ENCODE peak calls at places on chromosome 18, in six cellular contexts. One of them, this sample, is unnamed.

GRCh38 chr18:49588971-49589370 is 27.1 kb downstream of the LIPG start:
- DNase-seq in K562: no peak
- DNase-seq in HepG2: no peak
- DNase-seq in A549: no peak
- DNase-seq in endothelial cell of umbilical vein: no peak
- DNase-seq in GM12878: no peak
- DNase-seq in this sample: no peak

GRCh38 chr18:48589797-48590519 is 51.1 kb downstream of the CTIF start:
- DNase-seq in K562: no peak
- DNase-seq in HepG2: no peak
- DNase-seq in A549: no peak
- DNase-seq in endothelial cell of umbilical vein: no peak
- DNase-seq in GM12878: no peak
- DNase-seq in this sample: no peak

GRCh38 chr18:37985126-37985525 is 419.5 kb upstream of the CELF4 start:
- DNase-seq in K562: no peak
- DNase-seq in HepG2: no peak
- DNase-seq in A549: no peak
- DNase-seq in endothelial cell of umbilical vein: no peak
- DNase-seq in GM12878: no peak
- DNase-seq in this sample: no peak

GRCh38 chr18:295756-296155 is 27.9 kb upstream of the THOC1 start:
- DNase-seq in K562: no peak
- DNase-seq in HepG2: no peak
- DNase-seq in A549: no peak
- DNase-seq in endothelial cell of umbilical vein: peak
- DNase-seq in GM12878: no peak
- DNase-seq in this sample: no peak

GRCh38 chr18:41703744-41704530 is 251.1 kb upstream of the PIK3C3 start:
- DNase-seq in K562: no peak
- DNase-seq in HepG2: no peak
- DNase-seq in A549: no peak
- DNase-seq in endothelial cell of umbilical vein: peak
- DNase-seq in GM12878: no peak
- DNase-seq in this sample: no peak

GRCh38 chr18:23283933-23284430 is 148.7 kb downstream of the CABLES1 start:
- DNase-seq in K562: no peak
- DNase-seq in HepG2: peak
- DNase-seq in A549: peak
- DNase-seq in endothelial cell of umbilical vein: peak
- DNase-seq in GM12878: peak
- DNase-seq in this sample: peak

GRCh38 chr18:77366725-77367641 is 117.3 kb downstream of the GALR1 start:
- DNase-seq in K562: no peak
- DNase-seq in HepG2: peak
- DNase-seq in A549: peak
- DNase-seq in endothelial cell of umbilical vein: no peak
- DNase-seq in GM12878: no peak
- DNase-seq in this sample: peak

GRCh38 chr18:28771849-28772248 is 594.9 kb upstream of the CDH2 start:
- DNase-seq in K562: no peak
- DNase-seq in HepG2: no peak
- DNase-seq in A549: no peak
- DNase-seq in endothelial cell of umbilical vein: no peak
- DNase-seq in GM12878: no peak
- DNase-seq in this sample: no peak

GRCh38 chr18:76518543-76519155 is 23.6 kb upstream of the ZNF516 start:
- DNase-seq in K562: no peak
- DNase-seq in HepG2: no peak
- DNase-seq in A549: no peak
- DNase-seq in endothelial cell of umbilical vein: peak
- DNase-seq in GM12878: no peak
- DNase-seq in this sample: peak

GRCh38 chr18:54149078-54149697 is 75.3 kb downstream of the MBD2 start:
- DNase-seq in K562: peak
- DNase-seq in HepG2: peak
- DNase-seq in A549: peak
- DNase-seq in endothelial cell of umbilical vein: peak
- DNase-seq in GM12878: peak
- DNase-seq in this sample: peak

GRCh38 chr18:54647176-54647575 is 56.1 kb downstream of the DYNAP start:
- DNase-seq in K562: peak
- DNase-seq in HepG2: peak
- DNase-seq in A549: no peak
- DNase-seq in endothelial cell of umbilical vein: peak
- DNase-seq in GM12878: no peak
- DNase-seq in this sample: peak

GRCh38 chr18:44180683-44181082 is 500.0 kb upstream of the SETBP1 start:
- DNase-seq in K562: no peak
- DNase-seq in HepG2: no peak
- DNase-seq in A549: no peak
- DNase-seq in endothelial cell of umbilical vein: no peak
- DNase-seq in GM12878: no peak
- DNase-seq in this sample: no peak

GRCh38 chr18:41940506-41941215 is 14.4 kb upstream of the PIK3C3 start:
- DNase-seq in K562: no peak
- DNase-seq in HepG2: no peak
- DNase-seq in A549: no peak
- DNase-seq in endothelial cell of umbilical vein: no peak
- DNase-seq in GM12878: no peak
- DNase-seq in this sample: no peak

GRCh38 chr18:79494936-79495335 is 99.2 kb downstream of the NFATC1 start:
- DNase-seq in K562: no peak
- DNase-seq in HepG2: no peak
- DNase-seq in A549: no peak
- DNase-seq in endothelial cell of umbilical vein: no peak
- DNase-seq in GM12878: no peak
- DNase-seq in this sample: no peak

DNA sequence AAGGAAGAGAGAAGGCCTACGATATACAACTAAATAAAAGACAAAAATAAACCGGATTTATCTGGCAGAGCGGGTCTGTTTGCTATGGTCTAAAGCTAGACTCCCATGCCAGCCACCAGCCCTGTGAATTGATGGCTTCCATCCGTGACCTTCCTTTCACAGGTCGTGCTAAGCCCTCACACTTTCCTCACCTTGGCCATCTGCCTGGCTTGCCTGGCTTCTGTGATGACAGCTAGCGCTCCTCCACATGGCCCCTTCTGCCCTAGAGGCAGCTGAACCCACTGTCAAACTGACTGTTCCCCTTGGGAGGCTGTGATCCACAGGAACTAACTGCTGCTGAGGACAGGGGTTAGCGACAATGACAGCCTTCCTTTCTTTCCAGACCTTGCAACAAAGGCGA is 32.5 kb downstream of the GAREM1 start:
- DNase-seq in K562: no peak
- DNase-seq in HepG2: no peak
- DNase-seq in A549: no peak
- DNase-seq in endothelial cell of umbilical vein: no peak
- DNase-seq in GM12878: no peak
- DNase-seq in this sample: no peak
- TF ChIP-seq MYC in K562: no peak
- TF ChIP-seq MYC in HepG2: no peak
- TF ChIP-seq MYC in A549: no peak
- TF ChIP-seq MYC in endothelial cell of umbilical vein: no peak
- TF ChIP-seq MYC in GM12878: no peak
- TF ChIP-seq MYC in this sample: no peak

GRCh38 chr18:74113711-74114110 is 33.9 kb downstream of the FBXO15 start:
- DNase-seq in K562: no peak
- DNase-seq in HepG2: no peak
- DNase-seq in A549: no peak
- DNase-seq in endothelial cell of umbilical vein: no peak
- DNase-seq in GM12878: no peak
- DNase-seq in this sample: no peak

GRCh38 chr18:74110983-74111382 is 36.7 kb downstream of the FBXO15 start:
- DNase-seq in K562: no peak
- DNase-seq in HepG2: no peak
- DNase-seq in A549: no peak
- DNase-seq in endothelial cell of umbilical vein: no peak
- DNase-seq in GM12878: no peak
- DNase-seq in this sample: no peak

GRCh38 chr18:74114206-74114605 is 33.4 kb downstream of the FBXO15 start:
- DNase-seq in K562: no peak
- DNase-seq in HepG2: no peak
- DNase-seq in A549: no peak
- DNase-seq in endothelial cell of umbilical vein: no peak
- DNase-seq in GM12878: no peak
- DNase-seq in this sample: no peak

GRCh38 chr18:74115046-74115445 is 32.6 kb downstream of the FBXO15 start:
- DNase-seq in K562: no peak
- DNase-seq in HepG2: no peak
- DNase-seq in A549: no peak
- DNase-seq in endothelial cell of umbilical vein: no peak
- DNase-seq in GM12878: no peak
- DNase-seq in this sample: no peak

GRCh38 chr18:74116628-74117554 is 30.7 kb downstream of the FBXO15 start:
- DNase-seq in K562: no peak
- DNase-seq in HepG2: peak
- DNase-seq in A549: no peak
- DNase-seq in endothelial cell of umbilical vein: peak
- DNase-seq in GM12878: no peak
- DNase-seq in this sample: peak
- TF ChIP-seq MYC in K562: no peak
- TF ChIP-seq MYC in HepG2: no peak
- TF ChIP-seq MYC in A549: no peak
- TF ChIP-seq MYC in endothelial cell of umbilical vein: no peak
- TF ChIP-seq MYC in GM12878: no peak
- TF ChIP-seq MYC in this sample: no peak

DNA sequence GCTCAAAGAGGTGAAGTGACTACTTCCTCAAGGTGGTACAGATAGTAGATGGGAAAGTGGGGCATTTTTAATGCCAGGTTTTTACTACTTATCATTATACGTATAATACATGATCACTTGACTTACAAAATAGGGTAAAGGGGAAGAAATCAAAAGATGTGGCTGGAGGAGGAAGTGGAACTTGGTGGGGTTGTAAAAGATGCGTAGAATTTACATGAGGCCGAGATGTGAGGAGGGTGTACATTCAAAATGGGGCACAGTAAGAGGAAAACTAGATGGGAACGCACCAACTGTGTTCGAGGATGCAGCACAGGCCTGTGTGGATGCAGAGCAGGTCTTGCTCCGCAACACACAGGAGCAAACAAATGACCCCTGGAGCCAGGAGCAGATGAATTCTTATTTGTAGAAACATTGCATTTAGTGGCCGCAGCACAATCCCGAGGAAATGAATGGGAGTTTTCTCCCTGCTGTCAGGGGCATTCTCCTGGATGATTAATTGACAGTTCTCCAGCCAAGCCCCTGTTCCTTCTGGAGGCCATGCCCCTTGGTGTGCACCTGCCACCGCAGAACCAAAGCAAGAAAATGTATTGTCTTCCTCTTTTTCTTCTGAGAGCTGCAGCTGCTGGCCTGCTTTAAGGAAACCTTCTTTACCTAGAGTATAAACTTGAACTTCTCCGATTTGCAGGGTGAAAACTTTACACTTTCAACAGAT is 403.2 kb downstream of the TXNL1 start:
- DNase-seq in K562: no peak
- DNase-seq in HepG2: no peak
- DNase-seq in A549: no peak
- DNase-seq in endothelial cell of umbilical vein: peak
- DNase-seq in GM12878: no peak
- DNase-seq in this sample: no peak
- TF ChIP-seq MYC in K562: no peak
- TF ChIP-seq MYC in HepG2: no peak
- TF ChIP-seq MYC in A549: no peak
- TF ChIP-seq MYC in endothelial cell of umbilical vein: no peak
- TF ChIP-seq MYC in GM12878: no peak
- TF ChIP-seq MYC in this sample: no peak

GRCh38 chr18:10519366-10519765 is 6.5 kb upstream of the NAPG start:
- DNase-seq in K562: no peak
- DNase-seq in HepG2: no peak
- DNase-seq in A549: no peak
- DNase-seq in endothelial cell of umbilical vein: no peak
- DNase-seq in GM12878: no peak
- DNase-seq in this sample: no peak
- TF ChIP-seq MYC in K562: no peak
- TF ChIP-seq MYC in HepG2: no peak
- TF ChIP-seq MYC in A549: no peak
- TF ChIP-seq MYC in endothelial cell of umbilical vein: no peak
- TF ChIP-seq MYC in GM12878: no peak
- TF ChIP-seq MYC in this sample: no peak